ENCODE peak calls at places on chromosome 10, in six cellular contexts. Y is NAMALWA; C is pons; D is stimulated activated CD4-positive, alpha-beta T cell treated with anti-CD3 and anti-CD28 coated beads, Interleukin-2, amount 100 ng/mL, for 48 hours; T is A549; L is AG10803. E is an unnamed sample.

GRCh38 chr10:4525095-4525494 is 300.9 kb upstream of the AKR1E2 start:
- DNase-seq in Y (no peak), C (no peak), D (no peak), T (no peak), L (no peak), E (no peak)

GRCh38 chr10:47360419-47361040 is 12.4 kb downstream of the RBP3 start:
- DNase-seq in Y (no peak), C (no peak), D (no peak), T (no peak), L (no peak), E (no peak)

GRCh38 chr10:76089626-76090185 is 658.3 kb downstream of the LRMDA start:
- DNase-seq in Y (no peak), C (no peak), D (no peak), T (no peak), L (no peak), E (no peak)

GRCh38 chr10:21724020-21724589 is 190.1 kb downstream of the MLLT10 start:
- DNase-seq in Y (no peak), C (no peak), D (no peak), T (peak; percentile 29), L (no peak), E (peak; percentile 12)

GRCh38 chr10:110901954-110902819 is 16.8 kb downstream of the BBIP1 start:
- DNase-seq in Y (no peak), C (no peak), D (peak; percentile 15), T (peak; percentile 47), L (peak; percentile 79), E (peak; percentile 83)

GRCh38 chr10:113704637-113705343 is 25.1 kb downstream of the CASP7 start:
- DNase-seq in Y (peak; percentile 62), C (peak; percentile 73), D (peak; percentile 13), T (peak; percentile 49), L (peak; percentile 46), E (peak; percentile 21)

GRCh38 chr10:112230325-112230988 is 46.9 kb upstream of the GPAM start:
- DNase-seq in Y (no peak), C (no peak), D (no peak), T (no peak), L (peak; percentile 37), E (no peak)

GRCh38 chr10:5948999-5949759 is 28.2 kb downstream of the IL15RA start:
- DNase-seq in Y (peak; percentile 15), C (no peak), D (peak; percentile 9), T (peak; percentile 62), L (peak; percentile 73), E (peak; percentile 37)

GRCh38 chr10:77296534-77297369 is 340.9 kb downstream of the KCNMA1 start:
- DNase-seq in Y (no peak), C (no peak), D (no peak), T (peak; percentile 26), L (peak; percentile 23), E (no peak)

GRCh38 chr10:69576334-69577011 is 3.3 kb upstream of the NEUROG3 start:
- DNase-seq in Y (no peak), C (no peak), D (no peak), T (peak; percentile 49), L (no peak), E (no peak)

GRCh38 chr10:90884414-90884813 is 12.6 kb downstream of the RPP30 start:
- DNase-seq in Y (no peak), C (no peak), D (no peak), T (no peak), L (peak; percentile 57), E (peak; percentile 33)

GRCh38 chr10:22791655-22792054 is 77.3 kb upstream of the PIP4K2A start:
- DNase-seq in Y (no peak), C (no peak), D (no peak), T (no peak), L (no peak), E (no peak)

GRCh38 chr10:4351723-4352565 is 474.1 kb upstream of the AKR1E2 start:
- DNase-seq in Y (no peak), C (no peak), D (no peak), T (no peak), L (peak; percentile 62), E (peak; percentile 70)

GRCh38 chr10:98587156-98587555 is 140.4 kb upstream of the HPS1 start:
- DNase-seq in Y (no peak), C (peak; percentile 28), D (no peak), T (no peak), L (no peak), E (no peak)

GRCh38 chr10:78319841-78320240 is 286.2 kb downstream of the RPS24 start:
- DNase-seq in Y (no peak), C (no peak), D (no peak), T (no peak), L (no peak), E (no peak)

GRCh38 chr10:114684085-114684821 is 26.2 kb upstream of the ABLIM1 start:
- DNase-seq in Y (no peak), C (peak; percentile 35), D (no peak), T (peak; percentile 47), L (peak; percentile 62), E (peak; percentile 70)

GRCh38 chr10:48234807-48235206 is 39.7 kb downstream of the FRMPD2 start:
- DNase-seq in Y (no peak), C (no peak), D (no peak), T (no peak), L (no peak), E (no peak)